ENCODE peak calls at places on chromosomes 16 and 17, in seven cellular contexts. One of them, this sample, is unnamed.
A peak's percentile ranks its signal among the peaks of the same experiment; 100 is the strongest.

GRCh38 chr17:55334285-55334684 is 69.5 kb downstream of the HLF start:
- DNase-seq in GM23248: peak; percentile 85
- DNase-seq in thoracic aorta: no peak
- DNase-seq in cardiac muscle cell: peak; percentile 47
- DNase-seq in A673: no peak
- DNase-seq in IMR-90: no peak
- DNase-seq in colonic mucosa: no peak
- DNase-seq in this sample: no peak

GRCh38 chr17:77596491-77597420 is 361.7 kb upstream of the TNRC6C start:
- DNase-seq in colonic mucosa: no peak
- DNase-seq in cardiac muscle cell: no peak
- DNase-seq in GM23248: no peak
- DNase-seq in IMR-90: no peak
- DNase-seq in A673: no peak
- DNase-seq in thoracic aorta: no peak
- DNase-seq in this sample: no peak

GRCh38 chr16:27352026-27352425 is 38.3 kb downstream of the IL4R start:
- DNase-seq in GM23248: no peak
- DNase-seq in colonic mucosa: no peak
- DNase-seq in A673: no peak
- DNase-seq in thoracic aorta: no peak
- DNase-seq in cardiac muscle cell: no peak
- DNase-seq in IMR-90: no peak
- DNase-seq in this sample: no peak

GRCh38 chr17:2125013-2125535 is 70.2 kb downstream of the HIC1 start:
- DNase-seq in IMR-90: peak; percentile 92
- DNase-seq in A673: no peak
- DNase-seq in colonic mucosa: no peak
- DNase-seq in thoracic aorta: no peak
- DNase-seq in GM23248: peak; percentile 28
- DNase-seq in cardiac muscle cell: peak; percentile 69
- DNase-seq in this sample: no peak

GRCh38 chr17:31788571-31788946 is 70.5 kb downstream of the COPRS start:
- DNase-seq in GM23248: no peak
- DNase-seq in A673: no peak
- DNase-seq in cardiac muscle cell: no peak
- DNase-seq in IMR-90: no peak
- DNase-seq in colonic mucosa: no peak
- DNase-seq in thoracic aorta: no peak
- DNase-seq in this sample: no peak

GRCh38 chr17:40791808-40792436 is 7.8 kb downstream of the KRT28 start:
- DNase-seq in cardiac muscle cell: peak; percentile 62
- DNase-seq in A673: peak; percentile 31
- DNase-seq in thoracic aorta: no peak
- DNase-seq in IMR-90: peak; percentile 55
- DNase-seq in colonic mucosa: no peak
- DNase-seq in GM23248: peak; percentile 73
- DNase-seq in this sample: peak; percentile 17

GRCh38 chr16:85250609-85251223 is 138.4 kb upstream of the CIBAR2 start:
- DNase-seq in IMR-90: no peak
- DNase-seq in thoracic aorta: no peak
- DNase-seq in colonic mucosa: no peak
- DNase-seq in cardiac muscle cell: peak; percentile 81
- DNase-seq in A673: no peak
- DNase-seq in GM23248: peak; percentile 24
- DNase-seq in this sample: no peak

GRCh38 chr17:58601976-58602375 is 87.5 kb upstream of the MTMR4 start:
- DNase-seq in thoracic aorta: no peak
- DNase-seq in IMR-90: no peak
- DNase-seq in A673: no peak
- DNase-seq in cardiac muscle cell: no peak
- DNase-seq in colonic mucosa: no peak
- DNase-seq in GM23248: no peak
- DNase-seq in this sample: no peak

GRCh38 chr17:63880706-63881105 is 1.0 kb downstream of the GH2 start:
- DNase-seq in IMR-90: no peak
- DNase-seq in thoracic aorta: no peak
- DNase-seq in colonic mucosa: no peak
- DNase-seq in GM23248: no peak
- DNase-seq in cardiac muscle cell: no peak
- DNase-seq in A673: no peak
- DNase-seq in this sample: no peak

GRCh38 chr17:49146620-49147306 is 14.2 kb downstream of the B4GALNT2 start:
- DNase-seq in A673: peak; percentile 66
- DNase-seq in IMR-90: peak; percentile 100
- DNase-seq in cardiac muscle cell: peak; percentile 94
- DNase-seq in thoracic aorta: no peak
- DNase-seq in GM23248: peak; percentile 97
- DNase-seq in colonic mucosa: no peak
- DNase-seq in this sample: no peak

GRCh38 chr17:19347323-19348080 is 15.0 kb downstream of the B9D1 start:
- DNase-seq in A673: no peak
- DNase-seq in cardiac muscle cell: no peak
- DNase-seq in colonic mucosa: no peak
- DNase-seq in GM23248: no peak
- DNase-seq in thoracic aorta: no peak
- DNase-seq in IMR-90: no peak
- DNase-seq in this sample: no peak

GRCh38 chr17:43013296-43013695 is 6.7 kb downstream of the IFI35 start:
- DNase-seq in thoracic aorta: no peak
- DNase-seq in cardiac muscle cell: no peak
- DNase-seq in A673: no peak
- DNase-seq in GM23248: no peak
- DNase-seq in colonic mucosa: no peak
- DNase-seq in IMR-90: no peak
- DNase-seq in this sample: no peak

GRCh38 chr16:85569615-85570212 is 43.4 kb upstream of the GSE1 start:
- DNase-seq in cardiac muscle cell: peak; percentile 82
- DNase-seq in thoracic aorta: no peak
- DNase-seq in IMR-90: peak; percentile 78
- DNase-seq in GM23248: peak; percentile 47
- DNase-seq in colonic mucosa: no peak
- DNase-seq in A673: peak; percentile 94
- DNase-seq in this sample: peak; percentile 62

GRCh38 chr16:85269165-85269564 is 156.9 kb upstream of the CIBAR2 start:
- DNase-seq in A673: no peak
- DNase-seq in thoracic aorta: no peak
- DNase-seq in IMR-90: no peak
- DNase-seq in cardiac muscle cell: no peak
- DNase-seq in GM23248: no peak
- DNase-seq in colonic mucosa: no peak
- DNase-seq in this sample: no peak

GRCh38 chr17:43034623-43035293 is 9.7 kb downstream of the RND2 start:
- DNase-seq in IMR-90: no peak
- DNase-seq in cardiac muscle cell: no peak
- DNase-seq in colonic mucosa: no peak
- DNase-seq in thoracic aorta: no peak
- DNase-seq in A673: no peak
- DNase-seq in GM23248: no peak
- DNase-seq in this sample: no peak

GRCh38 chr17:29063992-29064391 is 21.1 kb downstream of the PIPOX start:
- DNase-seq in IMR-90: no peak
- DNase-seq in GM23248: no peak
- DNase-seq in cardiac muscle cell: no peak
- DNase-seq in colonic mucosa: no peak
- DNase-seq in A673: no peak
- DNase-seq in thoracic aorta: no peak
- DNase-seq in this sample: no peak

GRCh38 chr17:47265983-47266541 is 12.4 kb downstream of the ITGB3 start:
- DNase-seq in colonic mucosa: no peak
- DNase-seq in cardiac muscle cell: peak; percentile 63
- DNase-seq in IMR-90: peak; percentile 71
- DNase-seq in A673: no peak
- DNase-seq in GM23248: peak; percentile 80
- DNase-seq in thoracic aorta: peak; percentile 48
- DNase-seq in this sample: no peak

GRCh38 chr16:68275611-68276191 is 11.4 kb downstream of the SLC7A6 start:
- DNase-seq in GM23248: no peak
- DNase-seq in cardiac muscle cell: no peak
- DNase-seq in IMR-90: no peak
- DNase-seq in colonic mucosa: no peak
- DNase-seq in A673: no peak
- DNase-seq in thoracic aorta: no peak
- DNase-seq in this sample: no peak

GRCh38 chr16:85528528-85529387 is 84.4 kb upstream of the GSE1 start:
- DNase-seq in GM23248: no peak
- DNase-seq in A673: no peak
- DNase-seq in IMR-90: no peak
- DNase-seq in colonic mucosa: no peak
- DNase-seq in thoracic aorta: no peak
- DNase-seq in cardiac muscle cell: peak; percentile 25
- DNase-seq in this sample: no peak

GRCh38 chr17:12983986-12984932 is 33.6 kb downstream of the ELAC2 start:
- DNase-seq in IMR-90: peak; percentile 96
- DNase-seq in GM23248: peak; percentile 98
- DNase-seq in colonic mucosa: peak; percentile 46
- DNase-seq in cardiac muscle cell: peak; percentile 82
- DNase-seq in thoracic aorta: peak; percentile 53
- DNase-seq in A673: no peak
- DNase-seq in this sample: peak; percentile 52
- H3K4me3 ChIP-seq in IMR-90: no peak overlapping the region
- H3K4me3 ChIP-seq in GM23248: peak overlapping the region; percentile 58
- H3K4me3 ChIP-seq in colonic mucosa: no peak overlapping the region
- H3K4me3 ChIP-seq in cardiac muscle cell: no peak overlapping the region
- H3K4me3 ChIP-seq in thoracic aorta: no peak overlapping the region
- H3K4me3 ChIP-seq in A673: no peak overlapping the region
- H3K4me3 ChIP-seq in this sample: no peak overlapping the region

DNA sequence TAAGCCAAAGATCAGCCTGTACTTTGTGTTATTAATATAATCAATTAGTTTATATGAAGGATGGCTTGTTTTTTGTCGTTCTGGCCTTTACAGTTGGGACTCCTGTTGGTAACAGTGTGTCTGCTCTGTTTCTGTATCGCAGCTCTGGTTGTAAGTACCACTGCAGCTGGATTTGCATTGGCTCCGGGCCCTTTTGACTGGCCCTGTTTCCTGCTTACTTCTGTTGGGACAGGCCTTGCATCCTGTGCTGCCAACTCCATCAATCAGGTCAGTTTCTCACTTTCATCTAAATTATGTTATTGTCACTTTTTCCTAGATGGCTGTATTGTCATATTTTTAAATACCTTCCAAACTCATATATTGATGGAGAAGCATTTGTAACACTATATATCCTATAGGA is 32.7 kb downstream of the COX10 start:
- DNase-seq in GM23248: no peak
- DNase-seq in cardiac muscle cell: no peak
- DNase-seq in colonic mucosa: no peak
- DNase-seq in IMR-90: no peak
- DNase-seq in thoracic aorta: no peak
- DNase-seq in A673: no peak
- DNase-seq in this sample: no peak
- H3K4me1 ChIP-seq in GM23248: no peaks in the 10 kb centered on the region
- H3K4me1 ChIP-seq in cardiac muscle cell: peaks cover 5% of the 10 kb centered on the region
- H3K4me1 ChIP-seq in colonic mucosa: no peaks in the 10 kb centered on the region
- H3K4me1 ChIP-seq in IMR-90: peaks cover 2% of the 10 kb centered on the region
- H3K4me1 ChIP-seq in thoracic aorta: no peaks in the 10 kb centered on the region
- H3K4me1 ChIP-seq in A673: no peaks in the 10 kb centered on the region
- H3K4me1 ChIP-seq in this sample: peaks cover 7% of the 10 kb centered on the region

GRCh38 chr17:81339502-81340296 is 44.6 kb upstream of the SLC38A10 start:
- DNase-seq in GM23248: no peak
- DNase-seq in cardiac muscle cell: no peak
- DNase-seq in A673: no peak
- DNase-seq in thoracic aorta: no peak
- DNase-seq in IMR-90: no peak
- DNase-seq in colonic mucosa: peak; percentile 80
- DNase-seq in this sample: peak; percentile 65
- H3K4me3 ChIP-seq in GM23248: no peak overlapping the region
- H3K4me3 ChIP-seq in cardiac muscle cell: no peak overlapping the region
- H3K4me3 ChIP-seq in A673: no peak overlapping the region
- H3K4me3 ChIP-seq in thoracic aorta: no peak overlapping the region
- H3K4me3 ChIP-seq in IMR-90: no peak overlapping the region
- H3K4me3 ChIP-seq in colonic mucosa: no peak overlapping the region
- H3K4me3 ChIP-seq in this sample: no peak overlapping the region

GRCh38 chr17:74267579-74267978 is 6.5 kb upstream of the DNAI2 start:
- DNase-seq in IMR-90: no peak
- DNase-seq in thoracic aorta: no peak
- DNase-seq in colonic mucosa: no peak
- DNase-seq in A673: no peak
- DNase-seq in cardiac muscle cell: no peak
- DNase-seq in GM23248: no peak
- DNase-seq in this sample: no peak
- H3K4me1 ChIP-seq in IMR-90: no peaks in the 10 kb centered on the region
- H3K4me1 ChIP-seq in thoracic aorta: no peaks in the 10 kb centered on the region
- H3K4me1 ChIP-seq in colonic mucosa: no peaks in the 10 kb centered on the region
- H3K4me1 ChIP-seq in A673: no peaks in the 10 kb centered on the region
- H3K4me1 ChIP-seq in cardiac muscle cell: no peaks in the 10 kb centered on the region
- H3K4me1 ChIP-seq in GM23248: no peaks in the 10 kb centered on the region
- H3K4me1 ChIP-seq in this sample: no peaks in the 10 kb centered on the region

DNA sequence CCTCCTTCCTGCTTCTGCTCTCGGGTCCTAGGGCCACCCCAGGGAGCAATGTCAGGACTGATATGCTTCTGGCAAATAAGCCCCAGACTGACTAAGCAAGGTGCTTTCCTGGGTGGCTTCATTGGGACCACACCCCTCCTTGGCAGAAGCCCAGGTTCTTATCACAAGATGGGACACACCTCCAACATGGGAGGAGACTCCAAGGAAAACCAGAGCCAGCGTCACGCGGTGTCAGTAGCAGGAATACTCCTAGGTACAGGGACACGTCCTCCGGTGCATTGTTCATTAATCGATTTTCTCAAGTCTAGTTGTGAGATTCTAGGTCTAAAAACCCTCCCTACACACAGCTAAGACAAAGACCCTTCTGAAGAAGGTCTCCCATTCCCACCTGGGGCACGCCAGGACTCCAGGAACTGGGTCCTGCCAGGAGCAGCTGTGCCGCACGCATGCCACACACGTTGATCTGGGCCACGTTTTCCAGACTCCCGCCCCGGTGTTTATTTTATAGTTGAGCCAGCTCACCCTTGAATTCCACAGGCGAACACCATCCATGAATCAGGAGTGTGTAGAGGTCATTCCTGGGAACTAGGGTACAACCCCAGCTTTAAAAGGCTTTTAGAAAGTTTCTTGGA is 30.8 kb downstream of the FA2H start:
- DNase-seq in A673: peak; percentile 18
- DNase-seq in GM23248: peak; percentile 50
- DNase-seq in thoracic aorta: no peak
- DNase-seq in IMR-90: peak; percentile 79
- DNase-seq in cardiac muscle cell: peak; percentile 20
- DNase-seq in colonic mucosa: peak; percentile 98
- DNase-seq in this sample: peak; percentile 100
- H3K4me3 ChIP-seq in A673: no peak overlapping the region
- H3K4me3 ChIP-seq in GM23248: no peak overlapping the region
- H3K4me3 ChIP-seq in thoracic aorta: no peak overlapping the region
- H3K4me3 ChIP-seq in IMR-90: no peak overlapping the region
- H3K4me3 ChIP-seq in cardiac muscle cell: no peak overlapping the region
- H3K4me3 ChIP-seq in colonic mucosa: no peak overlapping the region
- H3K4me3 ChIP-seq in this sample: no peak overlapping the region